ENCODE peak calls at places on chromosomes 4 and X, in five cellular contexts. One of them, this sample, is unnamed. For H3F3A and H4K20me1, the result is how much of the 10 kb centered on the place peaks cover.

GRCh38 chrX:32871636-32872035 is 339.7 kb downstream of the DMD start:
- DNase-seq in PC-3: no peak
- DNase-seq in SK-N-SH: no peak
- DNase-seq in neural progenitor cell: no peak
- DNase-seq in PC-9: no peak
- DNase-seq in this sample: no peak

GRCh38 chr4:62548108-62548524 is 1348.0 kb downstream of the ADGRL3 start:
- DNase-seq in PC-3: peak
- DNase-seq in SK-N-SH: no peak
- DNase-seq in neural progenitor cell: peak
- DNase-seq in PC-9: no peak
- DNase-seq in this sample: no peak

GRCh38 chr4:25827373-25827772 is 35.4 kb downstream of the SEL1L3 start:
- DNase-seq in PC-3: no peak
- DNase-seq in SK-N-SH: no peak
- DNase-seq in neural progenitor cell: no peak
- DNase-seq in PC-9: no peak
- DNase-seq in this sample: no peak

GRCh38 chr4:80097395-80098177 is 24.6 kb upstream of the ANTXR2 start:
- DNase-seq in PC-3: peak
- DNase-seq in SK-N-SH: peak
- DNase-seq in neural progenitor cell: no peak
- DNase-seq in PC-9: no peak
- DNase-seq in this sample: peak

GRCh38 chr4:13059015-13059414 is 425.1 kb downstream of the RAB28 start:
- DNase-seq in PC-3: no peak
- DNase-seq in SK-N-SH: no peak
- DNase-seq in neural progenitor cell: no peak
- DNase-seq in PC-9: no peak
- DNase-seq in this sample: no peak

GRCh38 chr4:11495291-11495690 is 66.6 kb upstream of the HS3ST1 start:
- DNase-seq in PC-3: no peak
- DNase-seq in SK-N-SH: no peak
- DNase-seq in neural progenitor cell: no peak
- DNase-seq in PC-9: no peak
- DNase-seq in this sample: no peak

GRCh38 chr4:92864176-92864575 is 560.4 kb downstream of the GRID2 start:
- DNase-seq in PC-3: no peak
- DNase-seq in SK-N-SH: no peak
- DNase-seq in neural progenitor cell: peak
- DNase-seq in PC-9: no peak
- DNase-seq in this sample: no peak

GRCh38 chr4:53653484-53654053 is 62.3 kb upstream of the LNX1 start:
- DNase-seq in PC-3: no peak
- DNase-seq in SK-N-SH: peak
- DNase-seq in neural progenitor cell: peak
- DNase-seq in PC-9: no peak
- DNase-seq in this sample: peak

GRCh38 chr4:149993030-149993429 is 85.2 kb upstream of the DCLK2 start:
- DNase-seq in PC-3: peak
- DNase-seq in SK-N-SH: no peak
- DNase-seq in neural progenitor cell: no peak
- DNase-seq in PC-9: no peak
- DNase-seq in this sample: no peak

GRCh38 chrX:130770615-130771014 is 132.4 kb downstream of the ENOX2 start:
- DNase-seq in PC-3: peak
- DNase-seq in SK-N-SH: no peak
- DNase-seq in neural progenitor cell: no peak
- DNase-seq in PC-9: peak
- DNase-seq in this sample: peak

GRCh38 chr4:89109841-89110540 is 1.3 kb upstream of the TIGD2 start:
- DNase-seq in PC-3: no peak
- DNase-seq in SK-N-SH: peak
- DNase-seq in neural progenitor cell: peak
- DNase-seq in PC-9: no peak
- DNase-seq in this sample: peak

GRCh38 chr4:10237131-10237530 is 120.5 kb upstream of the WDR1 start:
- DNase-seq in PC-3: no peak
- DNase-seq in SK-N-SH: no peak
- DNase-seq in neural progenitor cell: no peak
- DNase-seq in PC-9: no peak
- DNase-seq in this sample: no peak

GRCh38 chr4:160869899-160870298 is 1293.9 kb downstream of the FSTL5 start:
- DNase-seq in PC-3: no peak
- DNase-seq in SK-N-SH: no peak
- DNase-seq in neural progenitor cell: no peak
- DNase-seq in PC-9: no peak
- DNase-seq in this sample: no peak

GRCh38 chrX:122583526-122583925 is 600.6 kb upstream of the GRIA3 start:
- DNase-seq in PC-3: peak
- DNase-seq in SK-N-SH: no peak
- DNase-seq in neural progenitor cell: no peak
- DNase-seq in PC-9: no peak
- DNase-seq in this sample: no peak

GRCh38 chrX:87518504-87518903 is 902 bp downstream of the KLHL4 start:
- DNase-seq in PC-3: peak
- DNase-seq in SK-N-SH: no peak
- DNase-seq in neural progenitor cell: no peak
- DNase-seq in PC-9: no peak
- DNase-seq in this sample: peak

GRCh38 chrX:129653181-129653984 is 1.4 kb downstream of the APLN start:
- DNase-seq in PC-3: no peak
- DNase-seq in SK-N-SH: no peak
- DNase-seq in neural progenitor cell: no peak
- DNase-seq in PC-9: no peak
- DNase-seq in this sample: no peak

GRCh38 chr4:85747871-85748491 is 273.0 kb downstream of the ARHGAP24 start:
- DNase-seq in PC-3: peak
- DNase-seq in SK-N-SH: peak
- DNase-seq in neural progenitor cell: peak
- DNase-seq in PC-9: peak
- DNase-seq in this sample: peak

GRCh38 chr4:142416711-142417275 is 429.3 kb downstream of the INPP4B start:
- DNase-seq in PC-3: peak
- DNase-seq in SK-N-SH: no peak
- DNase-seq in neural progenitor cell: no peak
- DNase-seq in PC-9: no peak
- DNase-seq in this sample: peak

GRCh38 chr4:83644677-83645639 is 109.0 kb downstream of the GPAT3 start:
- DNase-seq in PC-3: peak
- DNase-seq in SK-N-SH: peak
- DNase-seq in neural progenitor cell: peak
- DNase-seq in PC-9: no peak
- DNase-seq in this sample: peak

GRCh38 chr4:111399523-111400135 is 745.6 kb upstream of the FAM241A start:
- DNase-seq in PC-3: no peak
- DNase-seq in SK-N-SH: no peak
- DNase-seq in neural progenitor cell: no peak
- DNase-seq in PC-9: no peak
- DNase-seq in this sample: peak

GRCh38 chr4:27198246-27198645 is 337.6 kb downstream of the STIM2 start:
- DNase-seq in PC-3: no peak
- DNase-seq in SK-N-SH: no peak
- DNase-seq in neural progenitor cell: no peak
- DNase-seq in PC-9: no peak
- DNase-seq in this sample: peak

GRCh38 chr4:47451657-47452056 is 11.8 kb downstream of the COMMD8 start:
- DNase-seq in PC-3: no peak
- DNase-seq in SK-N-SH: no peak
- DNase-seq in neural progenitor cell: no peak
- DNase-seq in PC-9: no peak
- DNase-seq in this sample: peak

GRCh38 chr4:73452953-73453700 is 17.1 kb downstream of the AFP start:
- DNase-seq in PC-3: no peak
- DNase-seq in SK-N-SH: no peak
- DNase-seq in neural progenitor cell: peak
- DNase-seq in PC-9: no peak
- DNase-seq in this sample: no peak

GRCh38 chrX:44474410-44474809 is 68.2 kb downstream of the FUNDC1 start:
- DNase-seq in PC-3: peak
- DNase-seq in SK-N-SH: no peak
- DNase-seq in neural progenitor cell: no peak
- DNase-seq in PC-9: no peak
- DNase-seq in this sample: peak

GRCh38 chrX:68828740-68829593 is at the start of gene EFNB1:
- DNase-seq in PC-3: peak
- DNase-seq in SK-N-SH: peak
- DNase-seq in neural progenitor cell: peak
- DNase-seq in PC-9: peak
- DNase-seq in this sample: peak

GRCh38 chrX:54820737-54821136 is 13.2 kb downstream of the MAGED2 start:
- DNase-seq in PC-3: no peak
- DNase-seq in SK-N-SH: no peak
- DNase-seq in neural progenitor cell: no peak
- DNase-seq in PC-9: no peak
- DNase-seq in this sample: no peak

GRCh38 chr4:171813195-171813955 is at the start of gene GALNTL6:
- DNase-seq in PC-3: no peak
- DNase-seq in SK-N-SH: peak
- DNase-seq in neural progenitor cell: peak
- DNase-seq in PC-9: no peak
- DNase-seq in this sample: peak

GRCh38 chr4:66035701-66036100 is 365.4 kb upstream of the EPHA5 start:
- DNase-seq in PC-3: no peak
- DNase-seq in SK-N-SH: no peak
- DNase-seq in neural progenitor cell: no peak
- DNase-seq in PC-9: no peak
- DNase-seq in this sample: no peak

GRCh38 chrX:27893871-27894270 is 86.1 kb downstream of the MAGEB10 start:
- DNase-seq in PC-3: no peak
- DNase-seq in SK-N-SH: no peak
- DNase-seq in neural progenitor cell: no peak
- DNase-seq in PC-9: no peak
- DNase-seq in this sample: no peak

GRCh38 chr4:128388352-128388630 is 100.7 kb upstream of the PGRMC2 start:
- DNase-seq in PC-3: peak
- DNase-seq in SK-N-SH: no peak
- DNase-seq in neural progenitor cell: no peak
- DNase-seq in PC-9: no peak
- DNase-seq in this sample: peak

GRCh38 chr4:100367451-100367850 is 150.4 kb downstream of the EMCN start:
- DNase-seq in PC-3: no peak
- DNase-seq in SK-N-SH: no peak
- DNase-seq in neural progenitor cell: no peak
- DNase-seq in PC-9: no peak
- DNase-seq in this sample: no peak

GRCh38 chr4:70667710-70668535 is 1.6 kb upstream of the JCHAIN start:
- DNase-seq in PC-3: no peak
- DNase-seq in SK-N-SH: no peak
- DNase-seq in neural progenitor cell: no peak
- DNase-seq in PC-9: no peak
- DNase-seq in this sample: peak
- H3F3A ChIP-seq in PC-3: under half
- H3F3A ChIP-seq in SK-N-SH: under half
- H3F3A ChIP-seq in neural progenitor cell: under half
- H3F3A ChIP-seq in PC-9: under half
- H3F3A ChIP-seq in this sample: under half

GRCh38 chr4:76714226-76714625 is 183.7 kb downstream of the SOWAHB start:
- DNase-seq in PC-3: no peak
- DNase-seq in SK-N-SH: no peak
- DNase-seq in neural progenitor cell: no peak
- DNase-seq in PC-9: no peak
- DNase-seq in this sample: no peak
- H4K20me1 ChIP-seq in PC-3: under half
- H4K20me1 ChIP-seq in SK-N-SH: under half
- H4K20me1 ChIP-seq in neural progenitor cell: half or more
- H4K20me1 ChIP-seq in PC-9: under half
- H4K20me1 ChIP-seq in this sample: under half

DNA sequence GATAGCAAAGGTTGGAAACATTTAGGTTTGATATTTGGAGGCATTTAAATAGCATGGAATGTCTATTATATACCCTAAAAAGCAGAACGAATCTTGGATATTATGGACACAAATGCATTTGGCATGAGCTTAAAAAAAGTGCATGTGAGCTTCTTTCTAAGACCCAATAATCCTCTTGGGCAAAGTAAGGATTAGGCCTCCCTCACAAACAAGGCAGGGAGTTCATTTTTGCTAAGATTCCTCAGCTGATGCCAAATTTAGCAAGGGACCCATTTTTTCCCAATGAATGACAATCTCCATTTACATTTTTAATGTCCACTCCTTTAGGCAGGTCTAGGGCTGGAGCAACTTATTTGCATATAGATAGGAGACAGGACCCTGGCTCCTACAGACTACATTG is 199.8 kb downstream of the SOWAHB start:
- DNase-seq in PC-3: no peak
- DNase-seq in SK-N-SH: no peak
- DNase-seq in neural progenitor cell: no peak
- DNase-seq in PC-9: no peak
- DNase-seq in this sample: no peak
- H3F3A ChIP-seq in PC-3: under half
- H3F3A ChIP-seq in SK-N-SH: under half
- H3F3A ChIP-seq in neural progenitor cell: under half
- H3F3A ChIP-seq in PC-9: under half
- H3F3A ChIP-seq in this sample: under half

GRCh38 chr4:39975488-39976089 is 2.1 kb downstream of the PDS5A start:
- DNase-seq in PC-3: peak
- DNase-seq in SK-N-SH: no peak
- DNase-seq in neural progenitor cell: no peak
- DNase-seq in PC-9: no peak
- DNase-seq in this sample: peak
- H4K20me1 ChIP-seq in PC-3: under half
- H4K20me1 ChIP-seq in SK-N-SH: under half
- H4K20me1 ChIP-seq in neural progenitor cell: half or more
- H4K20me1 ChIP-seq in PC-9: under half
- H4K20me1 ChIP-seq in this sample: under half

This sample was measured in GM23248.